ENCODE peak calls at places on chromosomes 7 and 10, in nine cellular contexts. G, P, I, F, B, J, L, C and R are unnamed samples.

GRCh38 chr7:46600340-46600739 is 679.3 kb upstream of the IGFBP3 start:
- DNase-seq in L (peak), G (no peak), B (no peak), P (no peak), C (no peak), J (no peak), I (no peak), F (no peak), R (no peak)

GRCh38 chr7:151889406-151890354 is 12.8 kb upstream of the PRKAG2 start:
- DNase-seq in L (no peak), J (no peak), P (no peak), I (no peak), B (no peak), F (no peak), C (no peak), G (no peak), R (no peak)

GRCh38 chr7:133572853-133573252 is 320.0 kb downstream of the EXOC4 start:
- DNase-seq in I (no peak), P (no peak), C (no peak), L (no peak), G (no peak), J (no peak), F (no peak), B (no peak), R (no peak)

GRCh38 chr7:69457912-69458491 is 140.3 kb upstream of the AUTS2 start:
- DNase-seq in C (no peak), P (no peak), G (peak), J (peak), L (peak), F (peak), I (no peak), B (no peak), R (no peak)

GRCh38 chr7:123463890-123464289 is 70.5 kb downstream of the IQUB start:
- DNase-seq in G (no peak), I (no peak), P (no peak), C (no peak), B (no peak), J (no peak), L (no peak), F (no peak), R (no peak)

GRCh38 chr10:22623624-22624263 is 90.6 kb downstream of the PIP4K2A start:
- DNase-seq in L (peak), I (no peak), B (no peak), P (no peak), C (no peak), G (no peak), J (no peak), F (no peak), R (no peak)

GRCh38 chr10:125538947-125539649 is 143.9 kb downstream of the TEX36 start:
- DNase-seq in C (no peak), G (peak), L (no peak), J (peak), F (peak), B (no peak), I (no peak), P (no peak), R (peak)

GRCh38 chr10:526651-527312 is 162.7 kb downstream of the DIP2C start:
- DNase-seq in C (no peak), I (no peak), G (no peak), F (no peak), L (no peak), P (no peak), B (no peak), J (no peak), R (no peak)

GRCh38 chr10:103473261-103473671 is 5.8 kb downstream of the CALHM3 start:
- DNase-seq in B (no peak), F (no peak), L (no peak), C (no peak), P (no peak), J (no peak), G (no peak), I (no peak), R (no peak)

GRCh38 chr10:101323495-101323894 is 30.5 kb upstream of the BTRC start:
- DNase-seq in P (no peak), F (no peak), J (no peak), B (no peak), I (no peak), L (no peak), G (no peak), C (no peak), R (no peak)

GRCh38 chr7:55130554-55131198 is 111.9 kb downstream of the EGFR start:
- DNase-seq in B (no peak), C (peak), J (no peak), I (no peak), F (no peak), P (no peak), G (no peak), L (peak), R (no peak)

GRCh38 chr10:70084189-70084588 is 31.5 kb downstream of the MACROH2A2 start:
- DNase-seq in P (no peak), F (no peak), J (no peak), L (no peak), G (no peak), I (no peak), B (no peak), C (no peak), R (no peak)

GRCh38 chr7:132966731-132967130 is 115.2 kb downstream of the CHCHD3 start:
- DNase-seq in L (peak), B (no peak), F (no peak), J (no peak), C (peak), P (no peak), I (no peak), G (no peak), R (no peak)

GRCh38 chr7:158240801-158241200 is 346.8 kb downstream of the PTPRN2 start:
- DNase-seq in P (no peak), J (no peak), I (no peak), F (no peak), G (no peak), B (no peak), L (no peak), C (no peak), R (no peak)

GRCh38 chr10:130341325-130341724 is 205.1 kb downstream of the GLRX3 start:
- DNase-seq in C (no peak), P (no peak), G (no peak), I (no peak), B (no peak), F (peak), L (peak), J (no peak), R (peak)

GRCh38 chr7:148882668-148883232 is 1.3 kb downstream of the EZH2 start:
- DNase-seq in L (peak), F (peak), C (no peak), G (no peak), J (no peak), P (no peak), B (no peak), I (no peak), R (peak)

GRCh38 chr7:129375221-129375938 is 58.9 kb upstream of the STRIP2 start:
- DNase-seq in C (no peak), P (no peak), F (peak), I (no peak), G (no peak), L (no peak), B (no peak), J (peak), R (peak)

GRCh38 chr10:74825371-74826141 is 844 bp upstream of the KAT6B start:
- DNase-seq in L (no peak), F (no peak), J (no peak), I (peak), B (peak), C (no peak), G (no peak), P (no peak), R (no peak)

GRCh38 chr7:88927-89921 is 103.1 kb upstream of the FAM20C start:
- DNase-seq in G (no peak), P (peak), C (peak), F (no peak), L (peak), B (no peak), J (no peak), I (no peak), R (no peak)

GRCh38 chr10:30070001-30070759 is 10.8 kb upstream of the JCAD start:
- DNase-seq in F (no peak), J (no peak), C (no peak), P (no peak), I (no peak), L (no peak), G (no peak), B (no peak), R (no peak)

GRCh38 chr7:127832592-127832991 is 180.6 kb downstream of the SND1 start:
- DNase-seq in F (peak), I (no peak), B (no peak), P (no peak), C (no peak), L (no peak), G (no peak), J (no peak), R (no peak)

GRCh38 chr10:103336370-103336769 is 14.6 kb downstream of the PCGF6 start:
- DNase-seq in F (no peak), J (no peak), I (no peak), L (no peak), B (no peak), C (no peak), P (no peak), G (no peak), R (no peak)

GRCh38 chr10:63434866-63435854 is 30.6 kb downstream of the JMJD1C start:
- DNase-seq in I (no peak), C (no peak), J (no peak), B (no peak), G (no peak), L (no peak), F (no peak), P (no peak), R (no peak)

GRCh38 chr7:19815546-19815945 is 42.1 kb upstream of the TMEM196 start:
- DNase-seq in J (no peak), I (no peak), P (no peak), F (no peak), G (no peak), L (no peak), B (no peak), C (peak), R (no peak)

GRCh38 chr7:24727165-24728120 is 29.8 kb downstream of the GSDME start:
- DNase-seq in I (no peak), G (no peak), B (peak), P (no peak), C (no peak), F (no peak), J (no peak), L (peak), R (no peak)

GRCh38 chr7:27213150-27213903 is 13.4 kb upstream of the HOXA13 start:
- DNase-seq in B (no peak), F (no peak), I (no peak), J (no peak), L (no peak), C (no peak), P (no peak), G (no peak), R (no peak)

GRCh38 chr10:101624526-101625102 is 36.5 kb downstream of the DPCD start:
- DNase-seq in C (no peak), P (no peak), B (no peak), I (no peak), J (no peak), G (no peak), L (no peak), F (no peak), R (no peak)

GRCh38 chr10:8306685-8307364 is 252.3 kb downstream of the GATA3 start:
- DNase-seq in B (no peak), G (no peak), L (peak), I (no peak), P (no peak), C (no peak), J (no peak), F (no peak), R (no peak)

GRCh38 chr7:36870625-36871354 is 146.5 kb upstream of the AOAH start:
- DNase-seq in J (no peak), C (no peak), L (no peak), I (no peak), P (no peak), B (no peak), G (no peak), F (no peak), R (no peak)

GRCh38 chr7:27453702-27454405 is 208.8 kb downstream of the HIBADH start:
- DNase-seq in F (no peak), L (peak), C (peak), J (no peak), G (no peak), I (no peak), P (no peak), B (no peak), R (no peak)

GRCh38 chr7:27200761-27201230 is 905 bp upstream of the HOXA13 start:
- DNase-seq in B (no peak), J (no peak), G (no peak), C (no peak), I (no peak), F (no peak), P (no peak), L (no peak), R (no peak)

GRCh38 chr10:24465124-24465874 is 256.4 kb downstream of the KIAA1217 start:
- DNase-seq in P (no peak), G (no peak), J (no peak), B (no peak), F (no peak), I (no peak), L (peak), C (peak), R (no peak)

GRCh38 chr7:131157530-131158243 is 170.0 kb upstream of the MKLN1 start:
- DNase-seq in G (no peak), B (no peak), P (no peak), L (peak), J (no peak), I (no peak), C (no peak), F (peak), R (no peak)

GRCh38 chr10:114634607-114634974 is 23.5 kb downstream of the ABLIM1 start:
- DNase-seq in C (peak), F (no peak), B (no peak), P (no peak), L (peak), G (no peak), I (no peak), J (no peak), R (peak)

GRCh38 chr7:28383949-28384348 is 28.4 kb upstream of the CREB5 start:
- DNase-seq in P (no peak), I (no peak), G (no peak), L (no peak), C (no peak), F (no peak), B (no peak), J (no peak), R (no peak)

GRCh38 chr10:131128731-131129130 is 182.8 kb downstream of the TCERG1L start:
- DNase-seq in C (no peak), I (no peak), L (no peak), G (no peak), F (no peak), J (no peak), B (no peak), P (no peak), R (no peak)

GRCh38 chr10:5504146-5505072 is 5.0 kb upstream of the CALML5 start:
- DNase-seq in G (peak), I (no peak), L (no peak), F (no peak), B (no peak), C (no peak), P (no peak), J (no peak), R (no peak)

GRCh38 chr7:74482629-74483401 is 29.1 kb downstream of the GTF2IRD1 start:
- DNase-seq in B (no peak), I (no peak), J (no peak), F (no peak), L (peak), P (no peak), G (no peak), C (peak), R (no peak)